ENCODE peak calls at places on chromosome 7, in nine cellular contexts. Z is body of pancreas, W is heart right ventricle, H is right lobe of liver, A is heart left ventricle, S is breast epithelium, D is fibroblast of lung, F is tibial nerve, X is endothelial cell of umbilical vein. N is an unnamed sample.

GRCh38 chr7:134905375-134905774 is 80.9 kb upstream of the AGBL3 start:
- DNase-seq in Z (peak), W (no peak), H (peak), A (peak), S (peak), D (peak), F (peak), X (peak), N (no peak)

GRCh38 chr7:66150471-66150870 is 35.8 kb downstream of the CRCP start:
- DNase-seq in Z (peak), W (peak), H (peak), A (peak), S (peak), D (peak), F (peak), X (peak), N (no peak)

GRCh38 chr7:107394831-107395230 is 75.0 kb upstream of the GPR22 start:
- DNase-seq in Z (no peak), W (no peak), H (no peak), A (no peak), S (no peak), D (peak), F (no peak), X (no peak), N (no peak)

GRCh38 chr7:91941450-91941849 is 788 bp downstream of the AKAP9 start:
- DNase-seq in Z (peak), W (peak), H (peak), A (peak), S (peak), D (peak), F (no peak), X (peak), N (no peak)

GRCh38 chr7:2248984-2249694 is 7.1 kb downstream of the NUDT1 start:
- DNase-seq in Z (peak), W (peak), H (peak), A (peak), S (peak), D (peak), F (peak), X (peak), N (peak)

GRCh38 chr7:13903997-13904396 is 85.5 kb downstream of the ETV1 start:
- DNase-seq in Z (no peak), W (no peak), H (no peak), A (no peak), S (no peak), D (peak), F (no peak), X (no peak), N (no peak)

GRCh38 chr7:130942211-130942964 is 208.4 kb upstream of the KLF14 start:
- DNase-seq in Z (peak), W (no peak), H (peak), A (no peak), S (peak), D (peak), F (peak), X (peak), N (no peak)

GRCh38 chr7:120591-120991 is 71.8 kb upstream of the FAM20C start:
- DNase-seq in Z (no peak), W (no peak), H (no peak), A (peak), S (no peak), D (no peak), F (no peak), X (no peak), N (no peak)

GRCh38 chr7:135758531-135758932 is 9.9 kb upstream of the FAM180A start:
- DNase-seq in Z (no peak), W (no peak), H (no peak), A (peak), S (peak), D (peak), F (peak), X (peak), N (no peak)

GRCh38 chr7:14385074-14385473 is 395.6 kb upstream of the ETV1 start:
- DNase-seq in Z (no peak), W (no peak), H (no peak), A (no peak), S (no peak), D (no peak), F (no peak), X (no peak), N (no peak)

GRCh38 chr7:10889266-10889898 is 84.3 kb upstream of the PHF14 start:
- DNase-seq in Z (peak), W (no peak), H (no peak), A (peak), S (no peak), D (peak), F (no peak), X (peak), N (no peak)

GRCh38 chr7:24455813-24456525 is 117.3 kb upstream of the PALS2 start:
- DNase-seq in Z (no peak), W (no peak), H (no peak), A (no peak), S (no peak), D (no peak), F (no peak), X (no peak), N (no peak)

GRCh38 chr7:32427769-32428291 is 62.4 kb downstream of the LSM5 start:
- DNase-seq in Z (peak), W (peak), H (peak), A (peak), S (peak), D (peak), F (no peak), X (peak), N (no peak)

GRCh38 chr7:151138541-151138910 is 29.0 kb downstream of the GBX1 start:
- DNase-seq in Z (no peak), W (no peak), H (no peak), A (no peak), S (no peak), D (no peak), F (no peak), X (no peak), N (no peak)

GRCh38 chr7:128910569-128910945 is at the start of gene KCP:
- DNase-seq in Z (no peak), W (no peak), H (peak), A (no peak), S (no peak), D (no peak), F (no peak), X (no peak), N (peak)

GRCh38 chr7:130319541-130319940 is 25.1 kb upstream of the CPA5 start:
- DNase-seq in Z (no peak), W (no peak), H (no peak), A (no peak), S (no peak), D (no peak), F (no peak), X (no peak), N (no peak)

GRCh38 chr7:76343294-76343930 is 15.4 kb downstream of the YWHAG start:
- DNase-seq in Z (no peak), W (no peak), H (no peak), A (no peak), S (no peak), D (no peak), F (no peak), X (no peak), N (no peak)

GRCh38 chr7:66047426-66047825 is 28.2 kb upstream of the ASL start:
- DNase-seq in Z (no peak), W (no peak), H (no peak), A (no peak), S (no peak), D (peak), F (no peak), X (no peak), N (no peak)

GRCh38 chr7:106623846-106624245 is 37.1 kb downstream of the CCDC71L start:
- DNase-seq in Z (no peak), W (no peak), H (no peak), A (no peak), S (no peak), D (peak), F (no peak), X (no peak), N (no peak)

GRCh38 chr7:20783716-20784310 is 2.9 kb downstream of the SP8 start:
- DNase-seq in Z (peak), W (peak), H (peak), A (no peak), S (no peak), D (no peak), F (no peak), X (peak), N (no peak)
- H3K4me3 ChIP-seq in Z (no peak), W (peak), H (no peak), A (peak), S (peak), D (no peak), F (no peak), X (peak), N (peak)

GRCh38 chr7:85021090-85021704 is 165.7 kb downstream of the SEMA3D start:
- DNase-seq in Z (no peak), W (no peak), H (no peak), A (no peak), S (no peak), D (no peak), F (no peak), X (peak), N (no peak)
- TF ChIP-seq CTCF in Z (no peak), W (peak), H (peak), A (peak), S (no peak), D (peak), F (peak), X (peak), N (peak)

GRCh38 chr7:48250441-48250951 is 79.2 kb downstream of the ABCA13 start:
- DNase-seq in Z (no peak), W (no peak), H (no peak), A (no peak), S (no peak), D (peak), F (no peak), X (peak), N (no peak)

GRCh38 chr7:48253020-48253419 is 81.8 kb downstream of the ABCA13 start:
- DNase-seq in Z (no peak), W (no peak), H (no peak), A (no peak), S (no peak), D (no peak), F (no peak), X (no peak), N (no peak)

GRCh38 chr7:48259463-48260280 is 88.4 kb downstream of the ABCA13 start:
- DNase-seq in Z (no peak), W (no peak), H (no peak), A (no peak), S (no peak), D (peak), F (no peak), X (no peak), N (no peak)

GRCh38 chr7:48251766-48252165 is 80.5 kb downstream of the ABCA13 start:
- DNase-seq in Z (no peak), W (no peak), H (no peak), A (no peak), S (no peak), D (peak), F (no peak), X (no peak), N (no peak)

DNA sequence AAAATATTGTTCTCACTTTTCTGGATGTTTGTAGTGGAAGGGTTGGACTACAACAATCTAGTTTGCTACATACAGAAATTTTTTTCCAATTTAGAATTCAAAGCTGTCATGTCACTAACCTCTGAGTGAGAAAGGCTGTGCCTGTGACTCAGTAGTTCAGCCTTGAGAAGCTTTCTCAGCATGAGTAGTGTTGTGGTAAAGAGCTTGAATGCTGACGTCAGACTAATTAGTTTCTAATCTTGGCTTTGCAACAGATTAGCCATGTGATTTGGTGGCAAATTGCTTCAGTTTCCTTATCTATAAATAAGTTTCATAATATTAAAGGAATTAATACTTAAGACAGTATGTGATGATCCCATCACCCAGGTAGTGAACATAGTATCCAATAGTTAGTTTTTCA is 83.8 kb downstream of the ABCA13 start:
- DNase-seq in Z (no peak), W (no peak), H (no peak), A (no peak), S (no peak), D (peak), F (no peak), X (peak), N (no peak)
- H3K27ac ChIP-seq in Z (no peak), W (no peak), H (no peak), A (no peak), S (no peak), D (no peak), F (no peak), X (no peak), N (no peak)

GRCh38 chr7:73770002-73770859 is at the start of gene CLDN3:
- DNase-seq in Z (peak), W (no peak), H (peak), A (no peak), S (peak), D (peak), F (no peak), X (no peak), N (no peak)
- H3K4me3 ChIP-seq in Z (peak), W (peak), H (peak), A (no peak), S (peak), D (no peak), F (no peak), X (peak), N (peak)

GRCh38 chr7:36285276-36285675 is 104.4 kb upstream of the ANLN start:
- DNase-seq in Z (peak), W (no peak), H (no peak), A (no peak), S (no peak), D (no peak), F (no peak), X (no peak), N (no peak)

GRCh38 chr7:36283171-36283570 is 106.5 kb upstream of the ANLN start:
- DNase-seq in Z (no peak), W (no peak), H (no peak), A (no peak), S (no peak), D (no peak), F (no peak), X (no peak), N (no peak)

GRCh38 chr7:36283711-36284130 is 105.9 kb upstream of the ANLN start:
- DNase-seq in Z (peak), W (peak), H (peak), A (peak), S (no peak), D (no peak), F (no peak), X (no peak), N (peak)

GRCh38 chr7:36286241-36286640 is 103.4 kb upstream of the ANLN start:
- DNase-seq in Z (no peak), W (no peak), H (no peak), A (no peak), S (no peak), D (no peak), F (no peak), X (no peak), N (no peak)

DNA sequence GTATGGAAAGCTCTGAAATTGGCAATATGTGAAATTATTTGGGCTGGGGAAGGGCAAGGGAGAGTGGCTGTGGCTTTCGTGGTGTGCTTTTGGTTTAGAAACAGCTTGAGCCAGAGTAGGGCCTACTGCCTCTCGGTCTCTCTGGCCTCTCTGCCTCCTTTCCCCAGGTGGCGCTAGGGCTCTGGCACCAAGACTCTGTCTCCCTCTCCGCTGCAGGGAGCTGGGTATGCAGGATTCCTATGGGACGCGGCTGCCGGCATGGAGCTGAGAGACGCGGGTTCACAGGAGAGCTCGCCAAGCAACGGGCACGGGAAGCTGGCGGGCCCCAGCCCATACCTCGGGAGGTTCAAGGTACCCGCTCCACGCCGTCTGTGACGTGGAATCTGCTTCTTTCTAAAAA is 105.2 kb upstream of the ANLN start:
- DNase-seq in Z (no peak), W (no peak), H (no peak), A (no peak), S (no peak), D (no peak), F (no peak), X (no peak), N (no peak)
- TF ChIP-seq CTCF in Z (no peak), W (no peak), H (no peak), A (no peak), S (no peak), D (no peak), F (no peak), X (no peak), N (no peak)

DNA sequence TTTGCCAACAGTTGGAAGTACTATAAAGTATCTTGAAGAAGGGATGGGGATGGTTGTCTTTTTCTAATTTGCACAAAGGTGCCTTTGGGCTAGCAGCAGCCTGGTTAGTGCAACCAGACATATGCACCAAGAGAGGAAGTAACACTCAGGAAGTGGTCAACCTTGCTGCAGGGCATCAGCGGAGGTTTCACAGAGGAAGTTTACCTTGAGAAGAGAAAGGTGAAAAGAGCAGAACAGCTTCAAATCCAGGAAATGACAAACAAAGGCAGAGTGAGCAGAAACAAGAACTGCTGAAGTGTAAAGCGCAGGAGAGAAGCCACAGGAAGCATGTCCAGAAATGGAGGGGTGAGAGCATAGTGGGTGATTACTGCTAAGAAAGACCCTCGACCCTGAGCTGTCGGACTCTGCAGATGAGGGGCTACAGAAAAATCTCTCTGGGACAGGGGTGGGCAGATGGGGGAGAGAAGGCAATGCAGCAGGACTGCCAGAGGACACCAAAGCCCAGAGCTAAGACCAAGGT is 66.9 kb downstream of the STK17A start:
- DNase-seq in Z (no peak), W (no peak), H (no peak), A (no peak), S (no peak), D (peak), F (no peak), X (peak), N (no peak)
- H3K27ac ChIP-seq in Z (no peak), W (peak), H (peak), A (peak), S (peak), D (peak), F (peak), X (peak), N (peak)